ENCODE peak calls at places on chromosomes 13 and 19, in six cellular contexts. W is right lobe of liver; K is activated CD4-positive, alpha-beta T cell treated with anti-CD3 and anti-CD28 coated beads for 24 hours; F is stimulated activated CD4-positive, alpha-beta T cell treated with anti-CD3 and anti-CD28 coated beads, Interleukin-15, amount 100 ng/mL, for 48 hours; Q is NCI-H460; G is frontal cortex. Z is an unnamed sample.

GRCh38 chr19:41421314-41421713 is 5.9 kb downstream of the B3GNT8 start:
- DNase-seq in W (no peak), Q (no peak), G (no peak), K (no peak), F (no peak), Z (no peak)

GRCh38 chr19:13835791-13836723 is 40.8 kb downstream of the ZSWIM4 start:
- DNase-seq in K (no peak), W (peak), G (no peak), F (no peak), Q (no peak), Z (no peak)

GRCh38 chr19:5559804-5560133 is 8.0 kb downstream of the TINCR start:
- DNase-seq in Q (no peak), G (no peak), K (no peak), W (no peak), F (no peak), Z (no peak)

GRCh38 chr19:3860499-3860898 is 8.3 kb downstream of the ZFR2 start:
- DNase-seq in F (no peak), K (no peak), G (no peak), Q (no peak), W (no peak), Z (no peak)

GRCh38 chr19:4208385-4209094 is 20.8 kb upstream of the EBI3 start:
- DNase-seq in Q (no peak), W (no peak), K (no peak), G (no peak), F (no peak), Z (no peak)

GRCh38 chr19:17686592-17687042 is 1.5 kb downstream of the UNC13A start:
- DNase-seq in W (no peak), Q (no peak), F (no peak), K (no peak), G (peak), Z (no peak)

GRCh38 chr19:10450853-10451609 is 30.7 kb downstream of the PDE4A start:
- DNase-seq in K (no peak), G (no peak), W (no peak), Q (no peak), F (no peak), Z (no peak)

GRCh38 chr13:79937311-79938243 is 403.3 kb downstream of the SPRY2 start:
- DNase-seq in Q (no peak), G (no peak), W (no peak), K (no peak), F (no peak), Z (no peak)

GRCh38 chr13:70505809-70506208 is 397.6 kb upstream of the KLHL1 start:
- DNase-seq in K (no peak), W (no peak), Q (no peak), F (no peak), G (no peak), Z (no peak)

GRCh38 chr19:3270908-3271307 is 46.4 kb downstream of the CELF5 start:
- DNase-seq in K (peak), Q (no peak), F (peak), W (no peak), G (peak), Z (no peak)

GRCh38 chr13:101144808-101145419 is 271.4 kb downstream of the NALCN start:
- DNase-seq in G (peak), K (no peak), F (no peak), W (no peak), Q (peak), Z (no peak)

GRCh38 chr13:21616205-21616604 is 12.2 kb upstream of the MICU2 start:
- DNase-seq in F (no peak), W (no peak), K (no peak), G (no peak), Q (no peak), Z (no peak)

GRCh38 chr13:62185631-62186256 is 770.1 kb upstream of the PCDH20 start:
- DNase-seq in W (no peak), F (no peak), K (no peak), G (no peak), Q (no peak), Z (no peak)

GRCh38 chr13:41652735-41653361 is 195.5 kb downstream of the RGCC start:
- DNase-seq in K (no peak), G (peak), Q (peak), W (no peak), F (peak), Z (no peak)

GRCh38 chr13:45850020-45850613 is 1.4 kb downstream of the SIAH3 start:
- DNase-seq in K (no peak), W (no peak), F (no peak), Q (no peak), G (no peak), Z (no peak)

GRCh38 chr13:87536499-87536898 is 134.7 kb upstream of the SLITRK5 start:
- DNase-seq in G (no peak), F (no peak), K (no peak), W (no peak), Q (no peak), Z (no peak)

GRCh38 chr13:79973533-79973963 is 367.4 kb downstream of the SPRY2 start:
- DNase-seq in K (no peak), F (no peak), W (no peak), G (no peak), Q (no peak), Z (no peak)

GRCh38 chr13:29844441-29844840 is 6.0 kb downstream of the UBL3 start:
- DNase-seq in G (no peak), W (no peak), K (no peak), Q (no peak), F (no peak), Z (no peak)

GRCh38 chr13:98476538-98476966 is 100.4 kb downstream of the STK24 start:
- DNase-seq in G (peak), K (peak), F (peak), W (peak), Q (no peak), Z (no peak)

GRCh38 chr19:4776436-4777205 is 14.9 kb upstream of the FEM1A start:
- DNase-seq in K (no peak), G (no peak), F (no peak), Q (no peak), W (no peak), Z (no peak)

GRCh38 chr19:57566396-57567256 is 7.0 kb upstream of the ZNF550 start:
- DNase-seq in F (no peak), Q (no peak), G (no peak), W (no peak), K (no peak), Z (no peak)

GRCh38 chr19:7870571-7871279 is 3.5 kb downstream of the PRR36 start:
- DNase-seq in W (peak), F (peak), G (no peak), Q (peak), K (no peak), Z (peak)

GRCh38 chr19:29928831-29929230 is 13.2 kb upstream of the URI1 start:
- DNase-seq in W (no peak), F (no peak), G (no peak), K (no peak), Q (no peak), Z (no peak)

GRCh38 chr13:56713656-56714055 is 427.1 kb upstream of the PRR20A start:
- DNase-seq in W (no peak), K (no peak), G (no peak), Q (no peak), F (no peak), Z (no peak)

GRCh38 chr19:56751078-56751489 is 79.5 kb upstream of the ZNF835 start:
- DNase-seq in K (no peak), F (no peak), W (no peak), G (peak), Q (no peak), Z (no peak)

GRCh38 chr13:46492946-46493345 is 60.0 kb upstream of the LRCH1 start:
- DNase-seq in Q (peak), W (no peak), F (no peak), K (no peak), G (peak), Z (no peak)

GRCh38 chr19:48513289-48514122 is 1.9 kb upstream of the LMTK3 start:
- DNase-seq in F (peak), W (peak), K (peak), G (no peak), Q (peak), Z (no peak)

GRCh38 chr13:97395437-97396136 is 38.4 kb upstream of the RAP2A start:
- DNase-seq in G (no peak), Q (peak), F (no peak), K (no peak), W (no peak), Z (no peak)

GRCh38 chr19:57887195-57887941 is 1.5 kb downstream of the ZNF814 start:
- DNase-seq in F (no peak), W (no peak), K (no peak), G (no peak), Q (no peak), Z (no peak)

Z was measured in GOT3.